ENCODE peak calls at places on chromosomes 2 and 18, in nine cellular contexts. P is lung, U is GM23338, V is breast epithelium, Z is sigmoid colon, K is DND-41, H is lower lobe of right lung, D is heart right ventricle, Y is esophagus squamous epithelium. I is an unnamed sample. For H3K4me1 and H3K27me3, the result is how much of the 10 kb centered on the place peaks cover.

GRCh38 chr2:119820275-119820674 is 60.6 kb downstream of the PTPN4 start:
- DNase-seq in D (peak), K (no peak), H (no peak), Y (no peak), Z (no peak), P (no peak), U (no peak), V (no peak), I (no peak)

GRCh38 chr2:164302786-164303185 is 318.5 kb downstream of the GRB14 start:
- DNase-seq in K (no peak), H (no peak), Z (no peak), V (no peak), U (peak), P (no peak), D (no peak), Y (no peak), I (no peak)

GRCh38 chr2:95344656-95345055 is 47.5 kb downstream of the KCNIP3 start:
- DNase-seq in Z (peak), H (no peak), Y (no peak), V (peak), P (no peak), D (no peak), K (no peak), U (no peak), I (no peak)

GRCh38 chr2:216698895-216699294 is 3.5 kb upstream of the IGFBP5 start:
- DNase-seq in P (no peak), H (no peak), K (peak), V (no peak), Z (peak), Y (no peak), U (peak), D (peak), I (no peak)

GRCh38 chr2:109013046-109013445 is 24.0 kb upstream of the EDAR start:
- DNase-seq in U (no peak), D (no peak), Y (no peak), H (no peak), V (no peak), Z (no peak), P (no peak), K (no peak), I (no peak)

GRCh38 chr2:190947711-190948251 is 66.2 kb downstream of the STAT1 start:
- DNase-seq in Y (no peak), Z (no peak), P (no peak), V (no peak), K (peak), D (no peak), U (peak), H (no peak), I (no peak)

GRCh38 chr2:227503433-227504406 is 31.8 kb downstream of the AGFG1 start:
- DNase-seq in D (peak), H (no peak), P (no peak), V (no peak), K (no peak), Z (no peak), Y (no peak), U (no peak), I (no peak)

GRCh38 chr18:47725656-47726055 is 204.8 kb downstream of the SMAD2 start:
- DNase-seq in D (no peak), P (no peak), V (no peak), K (no peak), Z (peak), U (no peak), H (no peak), Y (no peak), I (no peak)

GRCh38 chr2:160228141-160228963 is 28.3 kb upstream of the ITGB6 start:
- DNase-seq in U (no peak), D (no peak), V (no peak), Y (no peak), H (no peak), P (no peak), K (no peak), Z (no peak), I (no peak)

GRCh38 chr18:56086786-56087185 is 498.8 kb upstream of the TCF4 start:
- DNase-seq in V (no peak), Z (no peak), D (no peak), U (no peak), H (no peak), Y (no peak), P (no peak), K (no peak), I (no peak)

GRCh38 chr18:58321986-58322385 is 278.0 kb downstream of the NEDD4L start:
- DNase-seq in K (peak), P (peak), D (peak), Y (peak), H (peak), U (peak), Z (peak), V (no peak), I (peak)

GRCh38 chr2:114800371-114800770 is 357.9 kb downstream of the DPP10 start:
- DNase-seq in P (no peak), Z (no peak), Y (no peak), H (no peak), V (no peak), K (no peak), U (no peak), D (no peak), I (no peak)

GRCh38 chr18:70308555-70309294 is 19.9 kb downstream of the SOCS6 start:
- DNase-seq in H (no peak), V (no peak), K (no peak), D (no peak), Y (no peak), U (no peak), P (no peak), Z (no peak), I (no peak)

GRCh38 chr2:217691920-217692666 is 310.7 kb downstream of the TNS1 start:
- DNase-seq in D (no peak), V (no peak), U (no peak), H (peak), K (no peak), Z (peak), P (peak), Y (no peak), I (peak)

GRCh38 chr2:49831698-49832367 is 677.5 kb upstream of the FSHR start:
- DNase-seq in H (no peak), U (no peak), V (no peak), D (no peak), K (no peak), Z (no peak), Y (no peak), P (no peak), I (no peak)

GRCh38 chr2:230319211-230319862 is 7.7 kb upstream of the SP140L start:
- DNase-seq in D (peak), P (no peak), K (peak), U (no peak), H (no peak), V (no peak), Z (no peak), Y (peak), I (no peak)

GRCh38 chr2:168422584-168422983 is 33.5 kb upstream of the CERS6 start:
- DNase-seq in D (no peak), U (no peak), P (no peak), Y (no peak), H (no peak), V (no peak), Z (no peak), K (no peak), I (no peak)

GRCh38 chr2:54386993-54387590 is 69.0 kb upstream of the SPTBN1 start:
- DNase-seq in V (no peak), H (no peak), P (no peak), K (no peak), D (peak), U (no peak), Y (no peak), Z (peak), I (peak)

GRCh38 chr18:70419526-70419925 is 130.7 kb downstream of the SOCS6 start:
- DNase-seq in K (no peak), P (no peak), U (no peak), V (no peak), Z (no peak), D (no peak), H (no peak), Y (no peak), I (no peak)

GRCh38 chr2:216346781-216347180 is 25.5 kb downstream of the MARCHF4 start:
- DNase-seq in U (no peak), K (no peak), P (no peak), Y (no peak), H (no peak), D (no peak), Z (no peak), V (no peak), I (no peak)

GRCh38 chr2:237766334-237766733 is 32.2 kb upstream of the RBM44 start:
- DNase-seq in K (no peak), V (no peak), H (no peak), Z (no peak), Y (no peak), D (no peak), U (no peak), P (no peak), I (no peak)

GRCh38 chr2:219073413-219074129 is 12.8 kb upstream of the IHH start:
- DNase-seq in D (no peak), V (no peak), H (no peak), Y (no peak), Z (no peak), P (peak), U (peak), K (peak), I (no peak)

GRCh38 chr2:164913640-164914346 is 41.5 kb downstream of the SLC38A11 start:
- DNase-seq in U (no peak), H (no peak), D (no peak), Y (no peak), V (no peak), Z (no peak), P (no peak), K (no peak), I (no peak)

GRCh38 chr18:63979409-63979908 is 9.6 kb downstream of the SERPINB8 start:
- DNase-seq in K (peak), H (no peak), P (peak), U (peak), D (peak), Y (no peak), Z (peak), V (no peak), I (peak)

GRCh38 chr18:78146136-78146535 is 833.5 kb upstream of the SALL3 start:
- DNase-seq in D (no peak), Y (no peak), K (no peak), P (no peak), V (no peak), H (no peak), Z (no peak), U (no peak), I (peak)

GRCh38 chr18:11887305-11888262 is 20.5 kb downstream of the MPPE1 start:
- DNase-seq in P (no peak), V (no peak), K (no peak), Z (no peak), Y (no peak), U (no peak), H (no peak), D (no peak), I (no peak)

GRCh38 chr2:235054919-235055318 is 103.1 kb downstream of the SH3BP4 start:
- DNase-seq in V (no peak), U (no peak), K (no peak), D (no peak), Z (no peak), Y (no peak), H (no peak), P (no peak), I (no peak)

GRCh38 chr2:30736461-30737325 is 70.6 kb downstream of the CAPN13 start:
- DNase-seq in U (no peak), P (no peak), D (no peak), V (no peak), Y (no peak), H (no peak), Z (peak), K (no peak), I (no peak)

GRCh38 chr2:11257078-11257477 is 87.4 kb downstream of the ROCK2 start:
- DNase-seq in V (no peak), Y (no peak), D (no peak), U (peak), Z (no peak), H (no peak), P (no peak), K (no peak), I (no peak)

GRCh38 chr2:65430515-65431416 is 1.6 kb downstream of the SPRED2 start:
- DNase-seq in K (peak), V (no peak), H (peak), Z (peak), D (peak), P (peak), Y (no peak), U (peak), I (peak)

GRCh38 chr2:188475945-188476344 is 184.3 kb downstream of the GULP1 start:
- DNase-seq in D (no peak), V (no peak), U (no peak), K (no peak), P (no peak), H (no peak), Y (no peak), Z (no peak), I (no peak)

GRCh38 chr2:207051345-207051959 is 112.1 kb downstream of the CPO start:
- DNase-seq in U (no peak), H (no peak), P (no peak), K (no peak), Z (no peak), V (no peak), D (no peak), Y (no peak), I (no peak)

GRCh38 chr2:230921806-230922595 is 3.0 kb downstream of the GPR55 start:
- DNase-seq in V (peak), U (no peak), H (no peak), K (no peak), Z (peak), D (no peak), P (no peak), Y (no peak), I (no peak)

GRCh38 chr2:161961046-161961445 is 113.0 kb downstream of the DPP4 start:
- DNase-seq in D (no peak), P (no peak), V (no peak), U (no peak), K (no peak), Y (no peak), H (no peak), Z (no peak), I (no peak)

DNA sequence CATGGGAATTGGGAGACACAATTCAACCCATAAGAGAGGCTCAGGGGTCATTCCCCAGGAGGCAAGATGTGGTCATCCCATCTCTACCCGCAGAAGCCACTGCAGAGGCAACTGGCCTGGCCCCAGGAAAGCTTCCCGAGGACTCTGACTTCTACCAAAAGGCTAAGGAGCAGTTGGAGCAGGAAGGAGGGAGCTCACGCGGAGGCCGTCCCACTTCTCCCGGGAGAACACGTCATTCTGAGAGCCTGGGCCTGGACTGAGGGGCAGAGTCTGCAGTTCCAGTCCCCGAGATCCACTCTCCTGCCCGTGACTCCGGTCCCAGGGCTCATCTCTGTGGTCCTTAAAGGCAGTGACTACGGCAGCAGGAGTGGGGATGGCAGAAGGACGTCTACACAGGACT is 69.0 kb upstream of the TAF1B start:
- DNase-seq in P (no peak), D (peak), Y (no peak), V (peak), Z (no peak), K (no peak), U (no peak), H (peak), I (peak)
- H3K4me1 ChIP-seq in P (under half), D (under half), Y (under half), V (under half), Z (under half), K (under half), U (under half), H (under half), I (under half)

DNA sequence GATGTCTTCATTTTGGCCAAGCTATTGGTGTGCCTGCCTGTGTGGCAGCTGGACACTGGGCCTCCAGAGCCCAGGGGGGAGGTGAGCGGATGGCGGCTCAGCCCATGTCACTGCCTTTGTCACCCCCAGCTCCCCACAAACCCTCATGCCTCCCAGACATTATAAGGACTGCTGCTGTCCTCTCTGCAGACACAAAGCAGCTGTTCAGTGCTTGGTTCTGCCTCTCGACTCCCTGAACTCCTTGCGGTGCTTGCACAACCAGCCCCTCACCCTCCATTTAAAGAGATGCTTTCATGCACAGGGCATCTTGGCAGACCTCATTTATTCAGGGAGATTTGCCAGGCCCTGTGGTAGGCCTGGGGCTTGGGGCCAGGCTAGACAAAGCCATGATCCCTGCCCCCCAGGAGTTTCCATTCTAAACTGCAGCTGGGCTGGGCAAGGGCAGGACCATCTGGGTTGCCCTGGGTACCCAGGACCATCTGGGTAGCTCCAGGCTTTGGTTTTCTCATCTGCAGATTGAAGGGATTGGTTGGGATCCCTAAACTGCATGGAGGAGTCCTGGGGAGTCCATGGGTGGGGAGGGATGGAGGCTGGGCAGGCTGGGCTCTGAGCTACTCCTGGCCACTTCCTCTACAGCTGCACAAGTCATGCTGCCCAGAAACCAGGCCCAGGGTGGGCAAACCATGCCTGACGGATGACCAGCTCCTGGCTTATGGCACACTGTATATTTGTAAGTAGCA is 168.4 kb downstream of the CELF4 start:
- DNase-seq in V (no peak), Y (no peak), K (no peak), Z (no peak), U (no peak), H (no peak), P (no peak), D (no peak), I (no peak)
- H3K27me3 ChIP-seq in V (under half), Y (under half), K (under half), Z (under half), U (under half), H (under half), P (under half), D (under half), I (under half)

GRCh38 chr18:24108621-24109020 is 30.2 kb upstream of the CABYR start:
- DNase-seq in D (no peak), H (no peak), Z (no peak), Y (no peak), P (no peak), V (no peak), K (no peak), U (no peak), I (no peak)

GRCh38 chr18:24112874-24113615 is 25.8 kb upstream of the CABYR start:
- DNase-seq in Y (no peak), P (no peak), Z (no peak), D (no peak), U (no peak), V (no peak), H (no peak), K (no peak), I (no peak)

GRCh38 chr18:24114924-24115549 is 23.8 kb upstream of the CABYR start:
- DNase-seq in P (no peak), H (no peak), V (no peak), D (no peak), U (no peak), K (no peak), Z (no peak), Y (no peak), I (no peak)

GRCh38 chr18:24112464-24112863 is 26.4 kb upstream of the CABYR start:
- DNase-seq in D (no peak), Y (no peak), P (no peak), V (no peak), H (no peak), U (no peak), K (no peak), Z (no peak), I (no peak)

DNA sequence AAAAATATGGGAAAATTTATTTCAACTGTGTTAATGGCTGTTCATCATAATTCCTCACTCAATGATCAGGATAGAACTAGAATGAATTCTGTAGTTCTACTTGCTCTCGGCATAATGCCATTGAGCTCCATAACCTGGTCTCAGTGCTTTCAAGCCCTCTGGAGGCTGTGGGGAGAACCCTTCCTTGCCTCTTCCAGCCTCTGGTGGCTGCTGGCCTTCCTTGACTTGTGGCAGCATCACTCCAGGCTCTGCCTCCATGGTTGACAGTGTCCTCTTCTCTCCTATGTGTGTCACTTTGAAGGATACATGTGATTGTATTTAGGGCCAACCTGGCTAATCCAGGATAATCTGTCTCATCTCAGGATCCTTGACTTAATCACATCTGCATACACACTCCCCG is 26.9 kb upstream of the CABYR start:
- DNase-seq in Y (no peak), D (no peak), U (no peak), K (no peak), Z (no peak), P (no peak), V (no peak), H (no peak), I (no peak)
- TF ChIP-seq CTCF in Y (no peak), D (no peak), U (peak), K (peak), Z (no peak), P (no peak), V (no peak), H (no peak), I (no peak)

GRCh38 chr2:128362889-128363228 is 44.2 kb upstream of the HS6ST1 start:
- DNase-seq in D (no peak), V (peak), U (peak), Z (peak), H (no peak), Y (no peak), P (no peak), K (no peak), I (no peak)
- H3K4me1 ChIP-seq in D (under half), V (under half), U (under half), Z (under half), H (under half), Y (under half), P (under half), K (under half), I (under half)

DNA sequence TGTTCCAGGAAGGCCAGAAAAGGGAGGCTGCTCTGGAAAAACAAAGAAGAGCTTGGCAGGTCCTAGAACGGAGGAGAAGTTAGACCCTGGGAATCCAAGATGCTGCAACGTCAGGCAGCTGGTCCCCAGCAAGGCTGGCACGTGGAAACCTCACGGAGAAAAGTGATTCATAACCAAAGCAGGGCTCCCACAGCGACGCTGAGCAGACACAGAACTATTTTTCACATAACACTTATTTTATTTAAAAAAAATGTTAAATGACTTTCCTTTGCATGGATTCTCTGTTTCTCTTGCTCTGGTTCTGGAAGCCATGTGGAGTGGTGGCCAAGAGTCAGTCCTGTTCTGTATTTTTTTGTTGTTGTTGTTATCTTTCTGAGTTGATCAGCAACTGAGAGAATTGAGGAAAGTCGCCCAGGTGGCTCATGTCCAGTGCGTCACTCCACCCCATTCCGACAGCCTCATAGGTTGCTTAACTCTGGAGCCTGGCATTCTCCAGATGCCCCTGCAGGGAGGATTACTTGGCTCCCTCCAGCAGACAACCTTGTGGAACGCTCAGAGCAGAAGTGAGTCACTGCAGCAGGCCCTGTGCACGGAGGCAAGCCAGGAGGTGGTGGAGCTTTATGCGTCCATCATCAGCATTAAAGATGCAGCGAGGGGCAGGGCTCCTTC is 229.9 kb upstream of the HDAC4 start:
- DNase-seq in H (no peak), K (peak), Y (no peak), D (no peak), V (peak), U (no peak), P (no peak), Z (no peak), I (no peak)
- H3K27me3 ChIP-seq in H (under half), K (under half), Y (under half), D (under half), V (under half), U (under half), P (under half), Z (under half), I (under half)

I was measured in right atrium auricular region.